ENCODE peak calls at places on chromosomes 6 and 20, in six cellular contexts. S is GOT3, V is anterior cingulate cortex, I is MV-4-11, M is NCI-H446, T is mucosa of descending colon. Z is an unnamed sample.
A peak's percentile ranks its signal among the peaks of the same experiment; 100 is the strongest.

GRCh38 chr20:58973179-58973578 is 7.9 kb upstream of the NELFCD start:
- DNase-seq in S (no peak), T (no peak), V (no peak), M (no peak), I (no peak), Z (no peak)

GRCh38 chr6:4403023-4403752 is 267.8 kb upstream of the ECI2 start:
- DNase-seq in T (no peak), S (no peak), V (no peak), M (no peak), I (no peak), Z (no peak)

GRCh38 chr20:38146628-38147027 is 18.4 kb downstream of the TGM2 start:
- DNase-seq in S (no peak), V (no peak), T (no peak), M (no peak), I (no peak), Z (no peak)

GRCh38 chr6:106097368-106098231 is 11.5 kb downstream of the PRDM1 start:
- DNase-seq in I (peak; percentile 84), T (no peak), M (no peak), V (no peak), S (no peak), Z (no peak)

GRCh38 chr6:105900120-105900937 is 185.8 kb upstream of the PRDM1 start:
- DNase-seq in T (no peak), S (no peak), V (no peak), M (no peak), I (peak; percentile 49), Z (no peak)

GRCh38 chr20:63449025-63449424 is 23.4 kb downstream of the KCNQ2 start:
- DNase-seq in T (no peak), M (no peak), I (no peak), S (no peak), V (no peak), Z (no peak)

GRCh38 chr6:43851204-43851855 is 81.3 kb downstream of the VEGFA start:
- DNase-seq in M (no peak), S (no peak), V (no peak), I (no peak), T (no peak), Z (no peak)

GRCh38 chr20:53322651-53323050 is 271.0 kb downstream of the ZNF217 start:
- DNase-seq in S (no peak), T (no peak), M (no peak), V (no peak), I (no peak), Z (no peak)

GRCh38 chr20:43988867-43989266 is 74.2 kb downstream of the TOX2 start:
- DNase-seq in M (no peak), T (no peak), I (no peak), V (no peak), S (no peak), Z (no peak)

GRCh38 chr20:16011061-16011460 is 562.2 kb downstream of the KIF16B start:
- DNase-seq in M (peak; percentile 13), T (no peak), V (no peak), I (no peak), S (no peak), Z (no peak)

GRCh38 chr6:161033667-161034066 is 42.1 kb downstream of the MAP3K4 start:
- DNase-seq in T (no peak), V (no peak), I (no peak), M (no peak), S (no peak), Z (no peak)

GRCh38 chr20:18001131-18001921 is 32.5 kb downstream of the MGME1 start:
- DNase-seq in S (peak; percentile 81), M (no peak), V (peak; percentile 15), I (peak; percentile 71), T (no peak), Z (no peak)

GRCh38 chr20:48970681-48971370 is 49.3 kb downstream of the ARFGEF2 start:
- DNase-seq in V (no peak), S (no peak), I (no peak), M (no peak), T (no peak), Z (no peak)

GRCh38 chr20:56222201-56222600 is 26.3 kb upstream of the MC3R start:
- DNase-seq in T (no peak), I (no peak), V (no peak), S (no peak), M (no peak), Z (no peak)

GRCh38 chr20:51531141-51531710 is 11.3 kb downstream of the NFATC2 start:
- DNase-seq in M (no peak), V (no peak), T (no peak), I (no peak), S (no peak), Z (no peak)

GRCh38 chr6:75143186-75143585 is 62.7 kb downstream of the COL12A1 start:
- DNase-seq in M (no peak), S (no peak), V (no peak), I (no peak), T (no peak), Z (peak; percentile 46)

GRCh38 chr6:90691823-90692222 is 105.0 kb upstream of the MAP3K7 start:
- DNase-seq in M (no peak), V (no peak), S (no peak), T (no peak), I (no peak), Z (no peak)

GRCh38 chr6:41072836-41073202 is at the start of gene NFYA:
- DNase-seq in M (no peak), I (no peak), T (peak; percentile 100), V (peak; percentile 100), S (peak; percentile 100), Z (no peak)

GRCh38 chr20:5845686-5846651 is 95.8 kb downstream of the SHLD1 start:
- DNase-seq in T (no peak), I (peak; percentile 5), V (no peak), M (peak; percentile 24), S (no peak), Z (no peak)

GRCh38 chr20:57882451-57883161 is 172.8 kb upstream of the PMEPA1 start:
- DNase-seq in V (no peak), M (no peak), I (no peak), T (no peak), S (no peak), Z (no peak)

GRCh38 chr20:4193053-4193452 is 177.7 kb upstream of the RNF24 start:
- DNase-seq in S (no peak), I (no peak), T (no peak), M (no peak), V (no peak), Z (no peak)

GRCh38 chr6:80457044-80457933 is 350.8 kb downstream of the BCKDHB start:
- DNase-seq in T (no peak), I (peak; percentile 41), M (peak; percentile 89), V (no peak), S (peak; percentile 44), Z (peak; percentile 72)

GRCh38 chr6:84739866-84740208 is 24.6 kb downstream of the TBX18 start:
- DNase-seq in T (no peak), M (no peak), S (no peak), I (no peak), V (no peak), Z (no peak)